ENCODE peak calls at places on chromosomes 5 and 9, in nine cellular contexts. L is HepG2, U is tibial nerve, H is NB4, N is thoracic aorta, J is MCF 10A, I is fibroblast of pulmonary artery, C is A549, O is kidney. E is an unnamed sample.
A peak's percentile ranks its signal among the peaks of the same experiment; 100 is the strongest.

GRCh38 chr9:72013188-72013877 is 47.1 kb downstream of the C9orf57 start:
- DNase-seq in L (no peak), U (no peak), H (peak; percentile 40), N (no peak), J (no peak), I (no peak), C (no peak), O (no peak), E (no peak)

GRCh38 chr9:128568470-128569083 is 16.2 kb downstream of the SPTAN1 start:
- DNase-seq in L (no peak), U (no peak), H (no peak), N (no peak), J (no peak), I (no peak), C (no peak), O (no peak), E (no peak)

GRCh38 chr9:124000784-124001444 is 10.7 kb upstream of the LHX2 start:
- DNase-seq in L (no peak), U (no peak), H (peak; percentile 4), N (no peak), J (no peak), I (no peak), C (no peak), O (peak; percentile 55), E (no peak)

GRCh38 chr9:36450110-36450732 is 50.2 kb upstream of the RNF38 start:
- DNase-seq in L (peak; percentile 66), U (no peak), H (peak; percentile 34), N (no peak), J (peak; percentile 74), I (peak; percentile 68), C (peak; percentile 38), O (no peak), E (peak; percentile 34)

GRCh38 chr5:98339141-98339848 is 434.2 kb upstream of the RGMB start:
- DNase-seq in L (no peak), U (no peak), H (no peak), N (no peak), J (no peak), I (no peak), C (no peak), O (no peak), E (no peak)

GRCh38 chr5:179290681-179291540 is 54.4 kb downstream of the ADAMTS2 start:
- DNase-seq in L (no peak), U (no peak), H (no peak), N (no peak), J (no peak), I (no peak), C (no peak), O (peak; percentile 66), E (no peak)

GRCh38 chr5:65327582-65327981 is 154.1 kb downstream of the ADAMTS6 start:
- DNase-seq in L (peak; percentile 59), U (no peak), H (no peak), N (no peak), J (peak; percentile 18), I (peak; percentile 85), C (no peak), O (no peak), E (no peak)

GRCh38 chr5:52728686-52729085 is 59.0 kb upstream of the ITGA1 start:
- DNase-seq in L (no peak), U (no peak), H (no peak), N (no peak), J (no peak), I (no peak), C (no peak), O (no peak), E (no peak)

GRCh38 chr5:55638455-55638854 is 73.7 kb downstream of the SLC38A9 start:
- DNase-seq in L (no peak), U (no peak), H (no peak), N (no peak), J (no peak), I (peak; percentile 28), C (no peak), O (no peak), E (no peak)

GRCh38 chr9:129483467-129484324 is 137.2 kb downstream of the C9orf50 start:
- DNase-seq in L (no peak), U (peak; percentile 83), H (peak; percentile 31), N (peak; percentile 70), J (peak; percentile 94), I (peak; percentile 96), C (peak; percentile 79), O (peak; percentile 97), E (no peak)

GRCh38 chr9:37436540-37436939 is 14.0 kb downstream of the GRHPR start:
- DNase-seq in L (no peak), U (no peak), H (no peak), N (no peak), J (no peak), I (no peak), C (no peak), O (no peak), E (no peak)

GRCh38 chr9:102551346-102551745 is 443.8 kb upstream of the CYLC2 start:
- DNase-seq in L (no peak), U (no peak), H (no peak), N (no peak), J (no peak), I (no peak), C (no peak), O (no peak), E (no peak)

GRCh38 chr5:111461934-111462333 is 50.4 kb downstream of the STARD4 start:
- DNase-seq in L (no peak), U (no peak), H (no peak), N (no peak), J (no peak), I (no peak), C (no peak), O (no peak), E (no peak)

GRCh38 chr5:111463304-111463703 is 49.0 kb downstream of the STARD4 start:
- DNase-seq in L (no peak), U (no peak), H (no peak), N (no peak), J (no peak), I (no peak), C (no peak), O (no peak), E (no peak)

GRCh38 chr5:111461261-111461671 is 51.1 kb downstream of the STARD4 start:
- DNase-seq in L (no peak), U (no peak), H (no peak), N (no peak), J (no peak), I (peak; percentile 65), C (peak; percentile 40), O (no peak), E (no peak)
- TF ChIP-seq CTCF in L (peak; percentile 47), U (no peak), H (no peak), N (no peak), J (no peak), I (peak; percentile 87), C (peak; percentile 47), O (peak; percentile 20), E (peak; percentile 32)

GRCh38 chr9:134266418-134266817 is 59.8 kb upstream of the RXRA start:
- DNase-seq in L (no peak), U (no peak), H (no peak), N (no peak), J (no peak), I (no peak), C (no peak), O (no peak), E (no peak)

GRCh38 chr9:134264169-134264568 is 62.1 kb upstream of the RXRA start:
- DNase-seq in L (no peak), U (no peak), H (no peak), N (no peak), J (no peak), I (no peak), C (no peak), O (no peak), E (no peak)

GRCh38 chr9:134265078-134265477 is 61.2 kb upstream of the RXRA start:
- DNase-seq in L (peak; percentile 27), U (no peak), H (no peak), N (no peak), J (no peak), I (no peak), C (no peak), O (no peak), E (no peak)

GRCh38 chr9:134268308-134268724 is 57.9 kb upstream of the RXRA start:
- DNase-seq in L (peak; percentile 16), U (no peak), H (peak; percentile 95), N (no peak), J (no peak), I (no peak), C (no peak), O (no peak), E (peak; percentile 73)

GRCh38 chr9:134267305-134268265 is 58.7 kb upstream of the RXRA start:
- DNase-seq in L (peak; percentile 23), U (no peak), H (peak; percentile 54), N (no peak), J (no peak), I (no peak), C (no peak), O (no peak), E (no peak)
- TF ChIP-seq CTCF in L (peak; percentile 65), U (no peak), H (no peak), N (no peak), J (no peak), I (no peak), C (no peak), O (no peak), E (no peak)

DNA sequence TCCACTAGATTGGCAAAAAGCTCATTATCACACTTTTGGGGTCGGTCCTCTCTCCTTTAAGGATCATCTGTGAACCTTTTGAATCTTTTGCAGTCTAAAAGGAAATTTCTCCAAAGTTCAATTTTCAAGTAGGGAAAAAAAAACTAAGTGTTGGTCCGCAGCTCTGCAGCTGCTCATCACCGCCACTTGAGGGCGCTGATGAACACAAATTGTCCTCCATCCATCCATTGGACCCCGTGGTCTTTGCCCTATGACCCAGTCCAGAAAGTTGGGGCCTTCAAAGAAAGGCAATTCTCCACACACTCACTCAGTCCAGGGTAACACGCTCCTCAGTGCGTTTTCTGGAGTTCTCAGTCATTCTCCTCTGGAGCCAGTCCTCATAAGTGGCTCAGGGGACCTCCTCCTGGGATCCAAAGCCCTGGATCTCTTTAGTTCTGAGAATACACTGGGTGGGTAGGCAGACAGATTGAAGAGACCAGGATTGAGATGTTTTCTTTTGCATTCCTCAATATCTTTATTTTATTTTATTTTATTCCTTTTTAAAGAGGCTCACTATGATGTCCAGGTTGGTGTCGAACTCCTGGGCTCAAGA is 63.6 kb upstream of the SLC28A3 start:
- DNase-seq in L (peak; percentile 5), U (no peak), H (peak; percentile 39), N (no peak), J (peak; percentile 17), I (no peak), C (no peak), O (no peak), E (peak; percentile 65)
- TF ChIP-seq CTCF in L (peak; percentile 63), U (no peak), H (peak; percentile 72), N (no peak), J (peak; percentile 48), I (peak; percentile 59), C (peak; percentile 29), O (peak; percentile 50), E (peak; percentile 84)

DNA sequence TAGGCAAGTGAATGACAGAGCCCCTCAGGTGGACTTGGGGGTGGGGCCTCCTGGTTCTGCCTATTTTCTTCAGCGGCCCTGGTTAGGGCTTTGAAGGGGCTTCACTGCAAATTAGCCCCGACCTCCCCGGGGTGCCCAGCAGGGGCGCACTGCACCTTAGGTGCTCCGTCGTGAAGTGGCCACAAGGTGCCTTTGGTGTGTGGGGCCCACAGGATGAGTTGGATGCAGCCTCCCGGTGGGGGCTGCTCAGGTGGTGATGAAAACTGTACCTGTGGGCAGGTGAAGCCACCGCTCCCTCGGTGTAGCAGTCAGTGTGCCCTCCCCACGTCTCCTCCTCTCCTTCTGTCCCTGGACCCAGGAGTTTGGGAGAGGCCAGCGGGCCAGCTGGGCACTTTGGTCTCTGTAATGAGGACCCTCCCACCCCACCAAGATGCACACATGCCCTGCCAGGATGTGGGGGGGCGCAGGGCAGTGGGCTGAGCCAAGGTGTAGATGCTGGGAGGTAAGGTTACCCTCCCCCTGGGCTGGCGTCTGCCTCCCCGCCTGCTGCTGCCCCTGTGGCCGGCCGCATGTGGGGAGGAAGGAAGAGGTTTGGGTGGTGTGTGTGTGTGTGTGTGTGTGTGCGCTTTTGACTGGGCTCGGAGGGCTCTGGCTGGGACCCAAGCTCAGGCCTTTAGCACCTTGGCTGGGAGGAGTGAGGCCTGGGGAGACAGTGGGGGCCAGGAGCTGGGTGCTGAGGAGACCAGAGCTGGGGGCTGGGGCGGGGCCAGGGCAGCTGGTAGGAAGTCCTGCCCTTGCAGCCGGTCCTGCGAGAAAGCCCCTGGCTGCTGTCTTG is 55.6 kb downstream of the RXRA start:
- DNase-seq in L (peak; percentile 21), U (no peak), H (peak; percentile 56), N (no peak), J (no peak), I (no peak), C (no peak), O (no peak), E (peak; percentile 71)
- TF ChIP-seq CTCF in L (peak; percentile 30), U (peak; percentile 11), H (peak; percentile 30), N (peak; percentile 15), J (peak; percentile 13), I (peak; percentile 9), C (peak; percentile 25), O (no peak), E (peak; percentile 9)

E was measured in GM13976.